ENCODE peak calls at places on chromosomes 4 and X, in four cellular contexts. Z, I, B and N are unnamed samples.

GRCh38 chr4:89957527-89957926 is 62.9 kb downstream of the MMRN1 start:
- DNase-seq in I (no peak), B (no peak), Z (no peak), N (peak)

GRCh38 chr4:113101669-113102068 is 52.2 kb downstream of the ANK2 start:
- DNase-seq in Z (no peak), I (peak), B (no peak), N (no peak)

GRCh38 chr4:20612313-20612712 is 87.9 kb upstream of the PACRGL start:
- DNase-seq in B (no peak), Z (no peak), I (peak), N (no peak)

GRCh38 chr4:78297075-78297815 is 240.1 kb downstream of the FRAS1 start:
- DNase-seq in B (no peak), I (no peak), Z (no peak), N (no peak)

GRCh38 chr4:158809611-158810486 is 41.0 kb downstream of the FNIP2 start:
- DNase-seq in Z (peak), B (no peak), I (peak), N (peak)

GRCh38 chr4:17055788-17056187 is 157.3 kb upstream of the LDB2 start:
- DNase-seq in B (no peak), I (peak), Z (peak), N (no peak)

GRCh38 chrX:105758784-105759183 is 63.6 kb upstream of the NRK start:
- DNase-seq in I (no peak), B (no peak), Z (no peak), N (no peak)

GRCh38 chr4:20868108-20868507 is 167.8 kb downstream of the PACRGL start:
- DNase-seq in B (no peak), I (no peak), Z (no peak), N (no peak)

GRCh38 chr4:40586034-40586433 is 43.6 kb downstream of the RBM47 start:
- DNase-seq in B (no peak), I (no peak), Z (no peak), N (no peak)

GRCh38 chr4:87030606-87031441 is 96.0 kb downstream of the AFF1 start:
- DNase-seq in B (no peak), Z (no peak), I (no peak), N (no peak)

GRCh38 chrX:9746148-9746880 is 19.3 kb downstream of the GPR143 start:
- DNase-seq in I (peak), Z (no peak), B (no peak), N (no peak)

GRCh38 chr4:35025152-35025834 is 1219.0 kb downstream of the ARAP2 start:
- DNase-seq in Z (no peak), I (no peak), B (no peak), N (no peak)

GRCh38 chr4:136935305-136935704 is 597.0 kb downstream of the PCDH18 start:
- DNase-seq in I (no peak), Z (no peak), B (no peak), N (no peak)

GRCh38 chr4:159107203-159107921 is 4.5 kb downstream of the RAPGEF2 start:
- DNase-seq in B (no peak), Z (no peak), I (no peak), N (no peak)

GRCh38 chrX:141619336-141619735 is 29.8 kb downstream of the SPANXA2 start:
- DNase-seq in Z (no peak), B (no peak), I (no peak), N (no peak)

GRCh38 chrX:114051667-114052315 is 532.1 kb upstream of the HTR2C start:
- DNase-seq in Z (no peak), B (no peak), I (no peak), N (no peak)

GRCh38 chrX:153621949-153622598 is 23.1 kb upstream of the CCNQ start:
- DNase-seq in Z (no peak), B (no peak), I (no peak), N (no peak)

GRCh38 chr4:137535718-137536117 is 3.4 kb upstream of the PCDH18 start:
- DNase-seq in Z (no peak), I (no peak), B (no peak), N (no peak)